ENCODE peak calls at places on chromosomes 11 and 22, in seven cellular contexts. L is left lung, O is mucosa of descending colon, K is heart right ventricle, M is pancreas, D is upper lobe of left lung, H is heart left ventricle. R is an unnamed sample. For H3K36me3, the result is how much of the 10 kb centered on the place peaks cover.

GRCh38 chr11:100925935-100926334 is 203.7 kb downstream of the PGR start:
- ATAC-seq in L (no peak), O (no peak), K (no peak), M (no peak), D (no peak), H (no peak), R (no peak)

GRCh38 chr11:14544611-14545010 is 24.4 kb upstream of the PSMA1 start:
- ATAC-seq in L (no peak), O (no peak), K (no peak), M (no peak), D (no peak), H (no peak), R (no peak)

GRCh38 chr11:122155765-122156527 is 39.9 kb upstream of the BLID start:
- ATAC-seq in L (no peak), O (no peak), K (no peak), M (no peak), D (no peak), H (no peak), R (no peak)

GRCh38 chr11:108647701-108648527 is 17.0 kb upstream of the DDX10 start:
- ATAC-seq in L (peak), O (peak), K (peak), M (peak), D (peak), H (peak), R (peak)

GRCh38 chr11:74636633-74637184 is 44.3 kb downstream of the POLD3 start:
- ATAC-seq in L (peak), O (peak), K (no peak), M (no peak), D (no peak), H (no peak), R (peak)

GRCh38 chr11:108624196-108624925 is 30.8 kb upstream of the EXPH5 start:
- ATAC-seq in L (no peak), O (peak), K (no peak), M (no peak), D (no peak), H (no peak), R (no peak)

GRCh38 chr11:119421941-119422504 is 949 bp downstream of the THY1 start:
- ATAC-seq in L (peak), O (peak), K (peak), M (peak), D (no peak), H (no peak), R (no peak)

GRCh38 chr11:88827018-88827676 is 238.6 kb downstream of the GRM5 start:
- ATAC-seq in L (no peak), O (no peak), K (no peak), M (no peak), D (no peak), H (no peak), R (no peak)

GRCh38 chr22:42683599-42684283 is 34.5 kb upstream of the CYB5R3 start:
- ATAC-seq in L (no peak), O (no peak), K (peak), M (no peak), D (no peak), H (peak), R (peak)

GRCh38 chr11:79412761-79413160 is 28.1 kb downstream of the TENM4 start:
- ATAC-seq in L (no peak), O (no peak), K (no peak), M (no peak), D (no peak), H (no peak), R (no peak)

GRCh38 chr22:30368420-30368819 is 11.6 kb downstream of the CCDC157 start:
- ATAC-seq in L (no peak), O (no peak), K (no peak), M (no peak), D (no peak), H (no peak), R (no peak)

DNA sequence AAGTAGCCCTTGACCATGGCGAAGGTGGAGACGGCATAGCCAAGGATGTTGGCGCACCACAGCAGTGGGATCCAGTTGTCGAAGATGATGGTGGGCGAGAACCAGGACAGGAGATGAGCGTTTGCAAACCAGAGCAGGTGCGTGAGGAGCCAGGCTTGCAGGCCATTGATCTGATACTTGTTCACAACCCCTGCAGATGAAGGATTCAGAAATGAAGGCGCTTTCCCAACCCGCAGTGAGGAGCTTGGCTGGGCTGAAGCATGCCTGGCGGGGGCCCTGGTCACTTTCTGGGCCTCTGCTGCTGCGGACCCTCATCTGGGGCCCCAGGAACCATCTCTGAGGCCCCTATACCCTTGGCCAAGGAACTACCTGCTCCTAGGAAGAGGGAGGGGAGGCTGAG is 6.9 kb downstream of the DHCR7 start:
- ATAC-seq in L (no peak), O (no peak), K (no peak), M (no peak), D (no peak), H (no peak), R (no peak)
- H3K36me3 ChIP-seq in L (half or more), O (under half), K (under half), M (under half), D (under half), H (under half), R (under half)

DNA sequence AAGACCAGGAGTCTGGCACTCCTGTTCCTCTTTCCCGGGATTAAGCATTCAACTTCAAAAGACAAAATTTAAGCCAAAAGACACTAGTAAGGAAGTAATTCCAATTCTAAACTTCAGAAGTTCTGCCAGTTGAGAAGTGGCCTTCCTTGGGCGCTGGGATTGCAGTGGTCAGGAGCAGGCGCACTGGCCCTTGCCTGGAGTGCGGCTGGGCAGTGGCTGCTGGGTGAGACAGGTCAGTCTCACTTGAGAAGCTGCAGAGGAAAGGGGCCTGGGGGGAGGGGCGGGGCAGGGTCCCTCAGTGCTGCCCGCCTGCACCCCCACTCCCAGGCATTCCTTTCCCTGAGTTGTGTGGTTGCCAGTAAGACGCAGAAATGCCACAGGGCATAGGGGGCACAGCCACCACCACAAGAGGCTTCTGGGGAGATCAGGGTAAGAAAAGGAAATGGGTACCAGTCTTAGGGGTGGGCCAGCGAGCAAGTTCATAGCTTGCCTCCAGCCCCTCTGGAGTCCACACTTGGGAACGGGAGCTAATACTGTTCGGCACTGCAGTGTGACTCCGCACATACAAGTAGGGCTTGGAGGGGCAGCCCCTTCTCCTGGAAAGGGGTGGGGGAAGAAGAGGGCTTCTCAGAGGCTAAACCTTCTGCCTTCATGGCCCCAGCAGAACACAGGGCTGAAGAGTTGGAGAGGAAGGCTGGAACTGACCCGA is 5.5 kb downstream of the MRPL49 start:
- ATAC-seq in L (no peak), O (no peak), K (no peak), M (no peak), D (no peak), H (no peak), R (no peak)
- H3K36me3 ChIP-seq in L (half or more), O (under half), K (under half), M (half or more), D (under half), H (half or more), R (under half)

DNA sequence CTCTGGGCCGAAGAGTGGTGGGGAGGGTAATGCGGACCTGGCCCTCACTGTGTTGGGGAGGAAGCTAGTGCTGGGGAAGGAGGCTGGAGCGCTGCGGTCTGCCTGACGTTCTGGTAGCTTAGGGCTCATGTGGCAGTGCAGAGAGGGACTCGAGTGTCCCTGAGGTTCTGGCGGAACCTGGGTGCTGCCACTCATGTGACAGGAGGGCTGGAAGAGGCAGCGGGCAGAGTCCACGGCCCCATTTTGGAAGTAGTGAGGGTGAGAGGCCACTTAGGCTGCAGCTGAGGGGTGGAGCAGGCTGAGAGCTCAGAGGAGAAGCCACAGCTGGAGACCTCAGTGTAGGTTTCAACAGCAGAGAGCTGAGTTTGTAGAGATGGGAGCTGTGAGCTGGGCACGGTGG is 16.2 kb upstream of the TRMU start:
- ATAC-seq in L (no peak), O (no peak), K (no peak), M (no peak), D (no peak), H (no peak), R (no peak)
- H3K36me3 ChIP-seq in L (under half), O (under half), K (under half), M (under half), D (under half), H (under half), R (under half)

GRCh38 chr11:83159901-83160865 is 3.3 kb downstream of the PCF11 start:
- ATAC-seq in L (no peak), O (no peak), K (no peak), M (no peak), D (no peak), H (no peak), R (no peak)
- H3K36me3 ChIP-seq in L (under half), O (under half), K (under half), M (under half), D (under half), H (under half), R (under half)

GRCh38 chr22:46323126-46323525 is 12.4 kb upstream of the TRMU start:
- ATAC-seq in L (no peak), O (no peak), K (no peak), M (no peak), D (no peak), H (no peak), R (no peak)

GRCh38 chr22:46320716-46321386 is 14.7 kb upstream of the TRMU start:
- ATAC-seq in L (no peak), O (no peak), K (no peak), M (no peak), D (no peak), H (no peak), R (no peak)

GRCh38 chr22:46320166-46320710 is 15.3 kb upstream of the TRMU start:
- ATAC-seq in L (no peak), O (no peak), K (no peak), M (no peak), D (no peak), H (no peak), R (no peak)

GRCh38 chr22:46321387-46321775 is 14.1 kb upstream of the TRMU start:
- ATAC-seq in L (no peak), O (no peak), K (no peak), M (no peak), D (no peak), H (no peak), R (no peak)

GRCh38 chr22:46322711-46323110 is 12.8 kb upstream of the TRMU start:
- ATAC-seq in L (no peak), O (no peak), K (no peak), M (no peak), D (no peak), H (no peak), R (no peak)
- H3K36me3 ChIP-seq in L (under half), O (under half), K (under half), M (under half), D (under half), H (under half), R (under half)

GRCh38 chr22:20563941-20564371 is 56.5 kb downstream of the MED15 start:
- ATAC-seq in L (no peak), O (no peak), K (no peak), M (no peak), D (no peak), H (no peak), R (no peak)
- H3K36me3 ChIP-seq in L (half or more), O (under half), K (under half), M (under half), D (under half), H (half or more), R (half or more)

R was measured in gastroesophageal sphincter.